ENCODE peak calls at places on chromosomes 13 and 19, in eight cellular contexts. T is stimulated activated CD4-positive, alpha-beta T cell treated with anti-CD3 and anti-CD28 coated beads, Interleukin-4, amount 100 ng/mL, for 24 hours; J is ACHN; H is neuronal stem cell; G is Right ventricle myocardium inferior; E is activated effector memory CD4-positive, alpha-beta T cell treated with Interleukin-2 at 50 U/mL for 16 hours; V is Peyer's patch; F is M059J. W is an unnamed sample.

GRCh38 chr13:99422556-99423220 is 78.6 kb upstream of the TM9SF2 start:
- DNase-seq in T (no peak), J (no peak), H (no peak), G (no peak), E (no peak), V (peak), F (no peak), W (no peak)

GRCh38 chr19:7861619-7862412 is 12.4 kb downstream of the PRR36 start:
- DNase-seq in T (no peak), J (no peak), H (no peak), G (peak), E (no peak), V (no peak), F (no peak), W (no peak)

GRCh38 chr13:110493161-110493593 is 68.3 kb downstream of the RAB20 start:
- DNase-seq in T (no peak), J (no peak), H (no peak), G (peak), E (no peak), V (no peak), F (no peak), W (no peak)

GRCh38 chr13:95553614-95554385 is 1.3 kb downstream of the CLDN10 start:
- DNase-seq in T (no peak), J (no peak), H (no peak), G (no peak), E (no peak), V (no peak), F (no peak), W (no peak)

GRCh38 chr19:35248310-35249145 is at the start of gene LSR:
- DNase-seq in T (peak), J (peak), H (peak), G (peak), E (peak), V (peak), F (no peak), W (peak)

GRCh38 chr13:29991343-29991742 is 140.9 kb upstream of the UBL3 start:
- DNase-seq in T (no peak), J (peak), H (no peak), G (no peak), E (no peak), V (no peak), F (peak), W (peak)

GRCh38 chr13:22929391-22930126 is 251.2 kb upstream of the SGCG start:
- DNase-seq in T (no peak), J (no peak), H (no peak), G (no peak), E (no peak), V (no peak), F (no peak), W (no peak)

GRCh38 chr19:19421326-19421725 is 15.9 kb downstream of the GATAD2A start:
- DNase-seq in T (no peak), J (no peak), H (no peak), G (no peak), E (no peak), V (no peak), F (no peak), W (no peak)

GRCh38 chr13:108026671-108027410 is 188.5 kb downstream of the LIG4 start:
- DNase-seq in T (no peak), J (peak), H (no peak), G (no peak), E (no peak), V (no peak), F (no peak), W (no peak)

GRCh38 chr13:79530270-79530669 is 49.3 kb downstream of the NDFIP2 start:
- DNase-seq in T (no peak), J (no peak), H (no peak), G (no peak), E (no peak), V (no peak), F (no peak), W (no peak)

GRCh38 chr19:10503002-10503789 is at the start of gene KEAP1:
- DNase-seq in T (peak), J (peak), H (peak), G (peak), E (no peak), V (peak), F (peak), W (peak)

GRCh38 chr19:40697007-40697406 is 6.6 kb upstream of the NUMBL start:
- DNase-seq in T (no peak), J (no peak), H (no peak), G (no peak), E (no peak), V (no peak), F (no peak), W (no peak)

GRCh38 chr19:49133621-49134454 is 14.5 kb downstream of the PPFIA3 start:
- DNase-seq in T (peak), J (no peak), H (no peak), G (peak), E (no peak), V (peak), F (no peak), W (no peak)

GRCh38 chr19:33462112-33462726 is 59.4 kb downstream of the PEPD start:
- DNase-seq in T (no peak), J (no peak), H (no peak), G (peak), E (no peak), V (peak), F (no peak), W (no peak)

GRCh38 chr13:28376604-28377003 is 118.3 kb downstream of the FLT1 start:
- DNase-seq in T (no peak), J (no peak), H (no peak), G (no peak), E (no peak), V (no peak), F (no peak), W (no peak)

GRCh38 chr19:11797491-11797890 is 832 bp upstream of the ZNF491 start:
- DNase-seq in T (peak), J (peak), H (peak), G (peak), E (peak), V (peak), F (peak), W (peak)

GRCh38 chr19:17671906-17672305 is 16.2 kb downstream of the UNC13A start:
- DNase-seq in T (peak), J (peak), H (no peak), G (no peak), E (no peak), V (no peak), F (peak), W (peak)

GRCh38 chr19:17511724-17512573 is 500 bp downstream of the PGLS start:
- DNase-seq in T (peak), J (peak), H (peak), G (peak), E (peak), V (peak), F (peak), W (peak)

GRCh38 chr13:66996503-66996902 is 233.6 kb downstream of the PCDH9 start:
- DNase-seq in T (no peak), J (no peak), H (no peak), G (no peak), E (no peak), V (no peak), F (no peak), W (no peak)

GRCh38 chr13:40490086-40490723 is 176.2 kb downstream of the FOXO1 start:
- DNase-seq in T (peak), J (no peak), H (no peak), G (no peak), E (peak), V (peak), F (no peak), W (no peak)

GRCh38 chr13:66933994-66934393 is 296.1 kb downstream of the PCDH9 start:
- DNase-seq in T (no peak), J (peak), H (no peak), G (no peak), E (no peak), V (no peak), F (peak), W (peak)

GRCh38 chr13:76503756-76504155 is 382.4 kb downstream of the KCTD12 start:
- DNase-seq in T (no peak), J (no peak), H (no peak), G (no peak), E (no peak), V (no peak), F (no peak), W (no peak)

GRCh38 chr19:51687791-51688664 is 5.1 kb upstream of the SPACA6 start:
- DNase-seq in T (no peak), J (peak), H (no peak), G (peak), E (no peak), V (no peak), F (peak), W (peak)

GRCh38 chr13:96052655-96053002 is 572 bp downstream of the UGGT2 start:
- DNase-seq in T (no peak), J (peak), H (no peak), G (no peak), E (no peak), V (no peak), F (peak), W (peak)

GRCh38 chr19:56759531-56759930 is 81.0 kb downstream of the PEG3 start:
- DNase-seq in T (no peak), J (no peak), H (no peak), G (no peak), E (no peak), V (no peak), F (no peak), W (no peak)

GRCh38 chr13:44796597-44797517 is 192.4 kb downstream of the NUFIP1 start:
- DNase-seq in T (no peak), J (no peak), H (no peak), G (no peak), E (no peak), V (no peak), F (no peak), W (no peak)

GRCh38 chr19:42313096-42313839 is at the start of gene TMEM145:
- DNase-seq in T (peak), J (peak), H (peak), G (peak), E (no peak), V (no peak), F (peak), W (peak)

GRCh38 chr19:15501596-15501995 is 6.7 kb upstream of the CYP4F22 start:
- DNase-seq in T (no peak), J (no peak), H (no peak), G (no peak), E (no peak), V (no peak), F (no peak), W (no peak)

GRCh38 chr13:95615539-95615938 is 29.0 kb downstream of the DZIP1 start:
- DNase-seq in T (no peak), J (no peak), H (no peak), G (no peak), E (no peak), V (no peak), F (no peak), W (no peak)

GRCh38 chr13:110731072-110731471 is 17.6 kb downstream of the ING1 start:
- DNase-seq in T (no peak), J (no peak), H (no peak), G (no peak), E (no peak), V (no peak), F (no peak), W (no peak)

GRCh38 chr19:39974377-39975155 is 3.6 kb downstream of the PSMC4 start:
- DNase-seq in T (no peak), J (no peak), H (no peak), G (no peak), E (no peak), V (no peak), F (no peak), W (no peak)

GRCh38 chr19:40663712-40664692 is 26.4 kb downstream of the NUMBL start:
- DNase-seq in T (peak), J (no peak), H (no peak), G (no peak), E (no peak), V (no peak), F (peak), W (peak)